ENCODE peak calls at places on chromosomes 5 and 9, in five cellular contexts. One of them, this sample, is unnamed.

GRCh38 chr5:78647838-78648358 is 674 bp downstream of the LHFPL2 start:
- DNase-seq in H1: no peak
- DNase-seq in K562: no peak
- DNase-seq in HCT116: no peak
- DNase-seq in GM12878: no peak
- DNase-seq in this sample: no peak

GRCh38 chr5:59328801-59329296 is 564.7 kb downstream of the PDE4D start:
- DNase-seq in K562: no peak
- DNase-seq in H1: no peak
- DNase-seq in GM12878: no peak
- DNase-seq in HCT116: no peak
- DNase-seq in this sample: no peak

GRCh38 chr9:95552814-95553546 is 36.2 kb upstream of the PTCH1 start:
- DNase-seq in K562: peak
- DNase-seq in GM12878: no peak
- DNase-seq in H1: peak
- DNase-seq in HCT116: no peak
- DNase-seq in this sample: no peak

GRCh38 chr5:160233215-160233614 is 3.9 kb downstream of the FABP6 start:
- DNase-seq in HCT116: no peak
- DNase-seq in K562: no peak
- DNase-seq in GM12878: peak
- DNase-seq in H1: no peak
- DNase-seq in this sample: no peak

GRCh38 chr5:151094054-151094858 is 13.4 kb upstream of the TNIP1 start:
- DNase-seq in H1: no peak
- DNase-seq in K562: no peak
- DNase-seq in HCT116: no peak
- DNase-seq in GM12878: no peak
- DNase-seq in this sample: no peak

GRCh38 chr9:123353984-123354591 is 1.9 kb upstream of the CRB2 start:
- DNase-seq in K562: peak
- DNase-seq in GM12878: no peak
- DNase-seq in H1: peak
- DNase-seq in HCT116: peak
- DNase-seq in this sample: peak

GRCh38 chr9:136671646-136672430 is 9.1 kb downstream of the EGFL7 start:
- DNase-seq in GM12878: no peak
- DNase-seq in H1: no peak
- DNase-seq in HCT116: no peak
- DNase-seq in K562: peak
- DNase-seq in this sample: no peak

GRCh38 chr5:128825826-128826225 is 139.5 kb upstream of the SLC27A6 start:
- DNase-seq in H1: no peak
- DNase-seq in HCT116: no peak
- DNase-seq in GM12878: no peak
- DNase-seq in K562: no peak
- DNase-seq in this sample: no peak

GRCh38 chr9:76403352-76403751 is 9.1 kb upstream of the RFK start:
- DNase-seq in HCT116: peak
- DNase-seq in H1: no peak
- DNase-seq in GM12878: peak
- DNase-seq in K562: no peak
- DNase-seq in this sample: peak

GRCh38 chr5:96936431-96937221 is 746 bp downstream of the LNPEP start:
- DNase-seq in GM12878: no peak
- DNase-seq in H1: no peak
- DNase-seq in K562: peak
- DNase-seq in HCT116: no peak
- DNase-seq in this sample: peak

GRCh38 chr5:531749-532315 is 7.6 kb upstream of the SLC9A3 start:
- DNase-seq in K562: no peak
- DNase-seq in HCT116: no peak
- DNase-seq in H1: no peak
- DNase-seq in GM12878: no peak
- DNase-seq in this sample: no peak

GRCh38 chr5:169763437-169764301 is 126.6 kb downstream of the DOCK2 start:
- DNase-seq in H1: no peak
- DNase-seq in GM12878: peak
- DNase-seq in K562: no peak
- DNase-seq in HCT116: no peak
- DNase-seq in this sample: no peak

GRCh38 chr9:34992376-34992951 is 2.9 kb downstream of the DNAJB5 start:
- DNase-seq in GM12878: no peak
- DNase-seq in K562: peak
- DNase-seq in HCT116: peak
- DNase-seq in H1: no peak
- DNase-seq in this sample: peak

GRCh38 chr9:38362912-38363588 is 29.5 kb upstream of the ALDH1B1 start:
- DNase-seq in HCT116: peak
- DNase-seq in GM12878: peak
- DNase-seq in H1: no peak
- DNase-seq in K562: peak
- DNase-seq in this sample: peak

GRCh38 chr5:14721990-14722656 is 57.6 kb downstream of the OTULIN start:
- DNase-seq in K562: no peak
- DNase-seq in H1: no peak
- DNase-seq in HCT116: no peak
- DNase-seq in GM12878: no peak
- DNase-seq in this sample: peak

GRCh38 chr9:750264-750967 is 91.1 kb upstream of the DMRT1 start:
- DNase-seq in HCT116: no peak
- DNase-seq in GM12878: no peak
- DNase-seq in H1: no peak
- DNase-seq in K562: no peak
- DNase-seq in this sample: no peak

GRCh38 chr5:132815454-132815853 is 2.4 kb downstream of the SOWAHA start:
- DNase-seq in HCT116: no peak
- DNase-seq in H1: no peak
- DNase-seq in GM12878: no peak
- DNase-seq in K562: no peak
- DNase-seq in this sample: no peak

GRCh38 chr5:125865166-125865815 is 557.9 kb upstream of the GRAMD2B start:
- DNase-seq in H1: no peak
- DNase-seq in GM12878: no peak
- DNase-seq in K562: no peak
- DNase-seq in HCT116: no peak
- DNase-seq in this sample: no peak

GRCh38 chr9:14339746-14340145 is 25.8 kb upstream of the NFIB start:
- DNase-seq in H1: no peak
- DNase-seq in HCT116: no peak
- DNase-seq in GM12878: no peak
- DNase-seq in K562: no peak
- DNase-seq in this sample: no peak

GRCh38 chr5:145429170-145429569 is 406.0 kb downstream of the PRELID2 start:
- DNase-seq in H1: no peak
- DNase-seq in GM12878: no peak
- DNase-seq in HCT116: no peak
- DNase-seq in K562: no peak
- DNase-seq in this sample: no peak

GRCh38 chr5:138657360-138657759 is 82.2 kb upstream of the HSPA9 start:
- DNase-seq in K562: no peak
- DNase-seq in HCT116: no peak
- DNase-seq in GM12878: no peak
- DNase-seq in H1: no peak
- DNase-seq in this sample: no peak

GRCh38 chr9:114945601-114946000 is 15.2 kb upstream of the TNFSF8 start:
- DNase-seq in K562: no peak
- DNase-seq in H1: no peak
- DNase-seq in GM12878: no peak
- DNase-seq in HCT116: no peak
- DNase-seq in this sample: no peak

GRCh38 chr9:138102246-138103051 is 224.9 kb downstream of the CACNA1B start:
- DNase-seq in GM12878: no peak
- DNase-seq in HCT116: no peak
- DNase-seq in H1: no peak
- DNase-seq in K562: no peak
- DNase-seq in this sample: no peak

GRCh38 chr9:83639266-83639665 is 16.3 kb downstream of the IDNK start:
- DNase-seq in H1: no peak
- DNase-seq in K562: no peak
- DNase-seq in HCT116: no peak
- DNase-seq in GM12878: no peak
- DNase-seq in this sample: no peak

GRCh38 chr5:177491429-177491945 is 5.9 kb downstream of the PDLIM7 start:
- DNase-seq in GM12878: no peak
- DNase-seq in K562: peak
- DNase-seq in HCT116: no peak
- DNase-seq in H1: no peak
- DNase-seq in this sample: peak

GRCh38 chr9:131610231-131610761 is 65.0 kb downstream of the PRRT1B start:
- DNase-seq in H1: no peak
- DNase-seq in HCT116: no peak
- DNase-seq in K562: no peak
- DNase-seq in GM12878: no peak
- DNase-seq in this sample: no peak

GRCh38 chr5:94362857-94363256 is 255.5 kb downstream of the KIAA0825 start:
- DNase-seq in GM12878: no peak
- DNase-seq in K562: no peak
- DNase-seq in H1: no peak
- DNase-seq in HCT116: no peak
- DNase-seq in this sample: no peak

GRCh38 chr9:136267261-136268111 is 21.9 kb upstream of the QSOX2 start:
- DNase-seq in K562: peak
- DNase-seq in GM12878: no peak
- DNase-seq in H1: peak
- DNase-seq in HCT116: peak
- DNase-seq in this sample: peak

GRCh38 chr5:150070277-150070638 is 16.1 kb downstream of the CSF1R start:
- DNase-seq in H1: no peak
- DNase-seq in GM12878: no peak
- DNase-seq in K562: no peak
- DNase-seq in HCT116: no peak
- DNase-seq in this sample: peak

GRCh38 chr5:142839711-142840441 is 69.7 kb downstream of the ARHGAP26 start:
- DNase-seq in K562: no peak
- DNase-seq in H1: no peak
- DNase-seq in GM12878: no peak
- DNase-seq in HCT116: no peak
- DNase-seq in this sample: no peak
- TF ChIP-seq SIN3A in K562: no peak
- TF ChIP-seq SIN3A in H1: no peak
- TF ChIP-seq SIN3A in GM12878: no peak
- TF ChIP-seq SIN3A in HCT116: no peak
- TF ChIP-seq SIN3A in this sample: no peak

DNA sequence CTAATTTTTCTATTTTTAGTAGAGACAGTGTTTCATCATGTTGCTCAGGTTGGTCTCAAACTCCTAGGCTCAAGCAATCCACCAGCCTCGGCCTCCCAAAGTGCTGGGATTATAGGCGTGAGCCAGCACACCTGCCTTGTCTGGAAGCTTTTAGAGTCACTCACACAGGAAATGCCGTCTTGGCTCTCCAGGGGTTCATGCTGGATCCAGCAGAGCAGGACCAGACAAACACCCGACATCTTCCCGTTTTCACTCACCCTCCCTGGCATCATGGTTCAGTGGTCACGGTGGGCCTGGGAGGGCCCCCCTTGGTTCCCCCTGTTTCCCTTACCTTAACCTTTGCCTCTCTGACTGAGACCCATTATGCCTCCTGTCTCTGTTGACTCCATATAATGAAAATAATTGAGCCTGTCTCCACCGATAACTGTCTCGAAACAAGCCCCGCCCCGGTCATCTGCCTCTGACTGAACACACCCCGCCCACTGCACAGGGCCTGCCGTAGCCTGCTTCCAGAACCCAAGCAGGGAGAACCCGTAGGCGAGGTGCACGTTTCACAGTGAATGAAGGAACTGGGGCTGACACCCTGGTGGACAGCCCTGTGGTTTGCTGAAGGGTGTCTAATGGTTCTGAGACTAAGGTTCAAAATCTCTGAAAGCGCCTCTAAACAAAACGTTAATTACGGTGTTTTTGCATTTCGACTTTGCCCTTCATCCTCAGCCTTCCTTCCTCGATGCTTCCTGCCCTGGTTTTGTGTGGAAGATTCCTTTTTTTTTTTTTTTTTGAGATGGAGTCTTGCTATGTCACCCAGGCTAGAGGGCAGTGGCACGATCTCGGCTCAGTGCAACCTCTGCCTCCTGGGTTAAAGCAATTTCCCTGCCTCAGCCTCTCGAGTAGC is 39.7 kb upstream of the SPRY4 start:
- DNase-seq in H1: no peak
- DNase-seq in K562: peak
- DNase-seq in HCT116: no peak
- DNase-seq in GM12878: no peak
- DNase-seq in this sample: no peak
- TF ChIP-seq ATF3 in H1: no peak
- TF ChIP-seq ATF3 in K562: no peak
- TF ChIP-seq ATF3 in HCT116: no peak
- TF ChIP-seq ATF3 in GM12878: no peak
- TF ChIP-seq ATF3 in this sample: no peak

GRCh38 chr5:157450024-157450423 is 10.0 kb upstream of the NIPAL4 start:
- DNase-seq in K562: no peak
- DNase-seq in GM12878: no peak
- DNase-seq in HCT116: no peak
- DNase-seq in H1: no peak
- DNase-seq in this sample: no peak

GRCh38 chr5:157447246-157447645 is 12.8 kb upstream of the NIPAL4 start:
- DNase-seq in HCT116: no peak
- DNase-seq in K562: no peak
- DNase-seq in H1: no peak
- DNase-seq in GM12878: no peak
- DNase-seq in this sample: no peak

GRCh38 chr5:157446077-157446930 is 13.7 kb upstream of the NIPAL4 start:
- DNase-seq in GM12878: no peak
- DNase-seq in K562: no peak
- DNase-seq in HCT116: no peak
- DNase-seq in H1: no peak
- DNase-seq in this sample: no peak

GRCh38 chr5:157451806-157452205 is 8.2 kb upstream of the NIPAL4 start:
- DNase-seq in GM12878: no peak
- DNase-seq in H1: no peak
- DNase-seq in K562: no peak
- DNase-seq in HCT116: no peak
- DNase-seq in this sample: no peak

GRCh38 chr5:157449011-157449723 is 10.8 kb upstream of the NIPAL4 start:
- DNase-seq in HCT116: no peak
- DNase-seq in GM12878: no peak
- DNase-seq in K562: no peak
- DNase-seq in H1: no peak
- DNase-seq in this sample: no peak
- TF ChIP-seq SIN3A in HCT116: no peak
- TF ChIP-seq SIN3A in GM12878: no peak
- TF ChIP-seq SIN3A in K562: no peak
- TF ChIP-seq SIN3A in H1: no peak
- TF ChIP-seq SIN3A in this sample: no peak

GRCh38 chr9:127283917-127284316 is 19.3 kb downstream of the GARNL3 start:
- DNase-seq in K562: no peak
- DNase-seq in HCT116: no peak
- DNase-seq in H1: no peak
- DNase-seq in GM12878: no peak
- DNase-seq in this sample: no peak
- TF ChIP-seq ATF3 in K562: no peak
- TF ChIP-seq ATF3 in HCT116: no peak
- TF ChIP-seq ATF3 in H1: no peak
- TF ChIP-seq ATF3 in GM12878: no peak
- TF ChIP-seq ATF3 in this sample: no peak

GRCh38 chr5:134649163-134649916 is 755 bp downstream of the SEC24A start:
- DNase-seq in K562: peak
- DNase-seq in H1: no peak
- DNase-seq in HCT116: no peak
- DNase-seq in GM12878: no peak
- DNase-seq in this sample: no peak
- TF ChIP-seq SIN3A in K562: no peak
- TF ChIP-seq SIN3A in H1: no peak
- TF ChIP-seq SIN3A in HCT116: no peak
- TF ChIP-seq SIN3A in GM12878: no peak
- TF ChIP-seq SIN3A in this sample: no peak

GRCh38 chr5:34789021-34789531 is 49.9 kb upstream of the TTC23L start:
- DNase-seq in GM12878: no peak
- DNase-seq in K562: no peak
- DNase-seq in HCT116: no peak
- DNase-seq in H1: no peak
- DNase-seq in this sample: no peak
- TF ChIP-seq ATF3 in GM12878: no peak
- TF ChIP-seq ATF3 in K562: no peak
- TF ChIP-seq ATF3 in HCT116: no peak
- TF ChIP-seq ATF3 in H1: no peak
- TF ChIP-seq ATF3 in this sample: no peak

This sample was measured in HepG2.